ENCODE peak calls at places on chromosome 16, in eight cellular contexts. G is colonic mucosa, S is A673, Y is cardiac fibroblast, Q is PC-9, V is brain microvascular endothelial cell, D is PC-3, O is cardiac muscle cell. M is an unnamed sample.

GRCh38 chr16:50252874-50253510 is 13.4 kb upstream of the ADCY7 start:
- DNase-seq in G (no peak), S (no peak), Y (no peak), Q (no peak), V (no peak), D (no peak), O (no peak), M (peak; percentile 23)

GRCh38 chr16:10180771-10181163 is 1.5 kb downstream of the GRIN2A start:
- DNase-seq in G (peak; percentile 20), S (peak; percentile 72), Y (peak; percentile 8), Q (no peak), V (no peak), D (no peak), O (peak; percentile 85), M (no peak)

GRCh38 chr16:50530277-50531236 is 17.6 kb upstream of the NKD1 start:
- DNase-seq in G (no peak), S (no peak), Y (no peak), Q (peak; percentile 87), V (no peak), D (peak; percentile 8), O (no peak), M (no peak)

GRCh38 chr16:1156111-1156982 is 3.4 kb downstream of the CACNA1H start:
- DNase-seq in G (no peak), S (peak; percentile 63), Y (no peak), Q (no peak), V (no peak), D (no peak), O (no peak), M (no peak)

GRCh38 chr16:27334874-27335273 is 21.1 kb downstream of the IL4R start:
- DNase-seq in G (no peak), S (peak; percentile 70), Y (peak; percentile 56), Q (no peak), V (peak; percentile 62), D (no peak), O (no peak), M (no peak)

GRCh38 chr16:80989801-80990200 is 16.9 kb downstream of the CMC2 start:
- DNase-seq in G (no peak), S (no peak), Y (no peak), Q (no peak), V (no peak), D (peak; percentile 11), O (no peak), M (no peak)

GRCh38 chr16:77723108-77723514 is 797 bp downstream of the NUDT7 start:
- DNase-seq in G (peak; percentile 30), S (no peak), Y (peak; percentile 42), Q (no peak), V (no peak), D (no peak), O (peak; percentile 2), M (peak; percentile 84)

GRCh38 chr16:61295311-61295710 is 740.9 kb downstream of the CDH8 start:
- DNase-seq in G (no peak), S (no peak), Y (peak; percentile 8), Q (no peak), V (peak; percentile 28), D (peak; percentile 3), O (no peak), M (no peak)

GRCh38 chr16:69083306-69083941 is 22.0 kb upstream of the HAS3 start:
- DNase-seq in G (no peak), S (no peak), Y (no peak), Q (no peak), V (no peak), D (no peak), O (no peak), M (no peak)

GRCh38 chr16:80526418-80527061 is 14.3 kb upstream of the DYNLRB2 start:
- DNase-seq in G (peak; percentile 54), S (peak; percentile 64), Y (peak; percentile 75), Q (peak; percentile 14), V (peak; percentile 33), D (peak; percentile 71), O (peak; percentile 79), M (peak; percentile 65)

GRCh38 chr16:9658586-9658985 is 523.6 kb downstream of the GRIN2A start:
- DNase-seq in G (no peak), S (no peak), Y (no peak), Q (no peak), V (no peak), D (no peak), O (no peak), M (no peak)

GRCh38 chr16:87578531-87578930 is 23.8 kb upstream of the JPH3 start:
- DNase-seq in G (no peak), S (no peak), Y (no peak), Q (no peak), V (no peak), D (no peak), O (no peak), M (no peak)

GRCh38 chr16:50088302-50088701 is 22.5 kb downstream of the HEATR3 start:
- DNase-seq in G (no peak), S (no peak), Y (no peak), Q (no peak), V (no peak), D (no peak), O (no peak), M (no peak)

GRCh38 chr16:81523387-81524115 is 78.9 kb downstream of the CMIP start:
- DNase-seq in G (no peak), S (no peak), Y (peak; percentile 87), Q (peak; percentile 92), V (peak; percentile 72), D (peak; percentile 96), O (no peak), M (peak; percentile 81)

GRCh38 chr16:20763461-20764232 is at the start of gene ACSM3:
- DNase-seq in G (peak; percentile 92), S (peak; percentile 73), Y (peak; percentile 79), Q (peak; percentile 60), V (peak; percentile 53), D (peak; percentile 83), O (peak; percentile 61), M (peak; percentile 68)

GRCh38 chr16:49811630-49812334 is 44.1 kb downstream of the ZNF423 start:
- DNase-seq in G (no peak), S (no peak), Y (peak; percentile 5), Q (no peak), V (no peak), D (no peak), O (peak; percentile 41), M (no peak)

GRCh38 chr16:89217138-89217387 is 440 bp upstream of the ZNF778 start:
- DNase-seq in G (no peak), S (no peak), Y (no peak), Q (no peak), V (no peak), D (no peak), O (no peak), M (no peak)

GRCh38 chr16:89219365-89219764 is 1.9 kb downstream of the ZNF778 start:
- DNase-seq in G (no peak), S (no peak), Y (no peak), Q (no peak), V (no peak), D (no peak), O (no peak), M (no peak)

GRCh38 chr16:89217388-89218191 is at the start of gene ZNF778:
- DNase-seq in G (peak; percentile 86), S (peak; percentile 89), Y (peak; percentile 82), Q (peak; percentile 77), V (peak; percentile 56), D (peak; percentile 74), O (peak; percentile 92), M (peak; percentile 80)

GRCh38 chr16:89221604-89222003 is 4.1 kb downstream of the ZNF778 start:
- DNase-seq in G (no peak), S (no peak), Y (no peak), Q (no peak), V (no peak), D (no peak), O (no peak), M (no peak)

GRCh38 chr16:89216315-89217137 is 977 bp upstream of the ZNF778 start:
- DNase-seq in G (peak; percentile 91), S (peak; percentile 88), Y (peak; percentile 78), Q (peak; percentile 71), V (peak; percentile 56), D (peak; percentile 57), O (peak; percentile 86), M (peak; percentile 75)
- TF ChIP-seq CTCF in G (peak; percentile 59), S (peak; percentile 78), Y (peak; percentile 59), Q (peak; percentile 78), V (peak; percentile 76), D (peak; percentile 67), O (peak; percentile 68), M (peak; percentile 76)

GRCh38 chr16:85291302-85292148 is 179.3 kb upstream of the CIBAR2 start:
- DNase-seq in G (peak; percentile 70), S (no peak), Y (no peak), Q (no peak), V (no peak), D (no peak), O (no peak), M (no peak)
- H3K4me3 ChIP-seq in G (no peak overlapping the region), S (no peak overlapping the region), Y (no peak overlapping the region), Q (no peak overlapping the region), V (no peak overlapping the region), D (no peak overlapping the region), O (no peak overlapping the region), M (no peak overlapping the region)

DNA sequence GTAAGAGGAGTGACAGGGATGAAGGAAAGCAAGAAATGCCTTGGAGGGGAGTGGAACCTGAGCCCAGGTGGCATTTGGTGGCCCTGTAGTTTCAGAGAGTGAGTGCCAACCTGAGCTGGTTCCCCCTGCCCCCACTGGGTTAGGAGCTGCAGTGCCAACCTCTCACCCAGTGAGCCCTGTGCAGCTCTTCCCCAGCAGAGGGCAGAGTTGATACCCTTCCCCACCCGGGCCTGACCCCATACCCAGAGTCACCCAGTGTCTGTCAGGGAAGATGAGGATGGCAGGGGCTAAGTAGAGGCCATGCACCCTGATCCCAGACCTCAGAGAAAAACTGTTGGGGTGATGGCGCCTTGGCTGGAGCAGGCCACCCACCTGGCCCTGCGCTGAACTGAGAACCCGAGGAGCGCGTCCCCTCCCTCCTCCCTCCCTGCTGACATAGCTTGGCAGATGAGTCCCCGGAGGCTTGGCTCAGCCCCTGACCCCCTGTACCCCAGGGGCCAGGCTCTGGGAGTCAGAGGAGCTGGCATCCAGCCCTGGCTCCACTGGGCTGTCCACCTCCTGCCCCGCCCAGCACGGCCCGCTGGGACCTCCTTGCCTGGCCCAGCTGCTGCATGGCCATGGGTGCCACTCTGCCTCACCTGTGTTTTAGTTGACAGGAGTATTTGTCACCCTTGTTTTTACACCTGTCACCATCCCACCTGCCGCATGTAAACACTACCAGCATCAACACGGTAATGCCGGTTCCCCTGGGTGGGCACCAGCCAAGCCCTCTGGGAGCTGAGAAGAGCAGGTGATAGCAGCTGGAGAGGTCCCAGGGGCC is 113.9 kb downstream of the AMFR start:
- DNase-seq in G (no peak), S (peak; percentile 17), Y (no peak), Q (no peak), V (no peak), D (no peak), O (no peak), M (no peak)
- TF ChIP-seq CTCF in G (no peak), S (peak; percentile 55), Y (no peak), Q (no peak), V (peak; percentile 26), D (peak; percentile 36), O (peak; percentile 15), M (no peak)

DNA sequence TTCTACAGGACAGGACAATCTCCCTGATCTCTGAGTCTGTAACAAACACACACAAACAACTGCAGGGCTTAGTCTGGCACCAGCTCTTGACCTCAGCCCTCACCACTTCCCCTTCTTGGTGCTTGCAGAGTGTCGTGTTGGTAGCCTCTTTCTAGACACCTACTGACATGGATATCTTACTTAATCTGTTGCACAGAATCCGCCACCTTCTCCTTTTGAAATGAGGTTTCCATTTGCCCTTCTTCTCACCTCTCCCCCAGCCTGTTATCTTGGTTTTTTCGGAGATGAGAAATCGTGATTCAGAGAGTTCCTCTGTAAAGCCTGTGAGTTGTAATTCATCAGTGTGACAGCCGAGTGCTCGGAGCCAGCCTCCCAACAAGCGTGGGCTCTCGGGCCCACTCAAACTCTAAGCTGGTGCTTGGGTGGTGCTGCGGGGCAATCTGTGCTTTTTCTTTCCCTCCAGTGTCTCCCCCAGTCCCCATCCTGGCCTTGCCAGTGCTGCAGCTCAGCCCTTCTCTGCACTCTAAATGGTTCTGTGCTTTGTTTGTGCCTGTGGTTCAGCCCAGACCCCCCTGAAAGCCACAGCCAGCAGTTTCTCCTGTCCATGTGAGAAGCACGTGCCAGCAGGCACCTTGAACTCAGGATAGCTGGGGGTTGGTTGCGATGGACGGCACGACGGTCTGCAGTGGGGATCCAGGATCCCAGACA is 28.1 kb downstream of the KIAA0513 start:
- DNase-seq in G (peak; percentile 53), S (no peak), Y (peak; percentile 64), Q (peak; percentile 22), V (peak; percentile 62), D (peak; percentile 40), O (peak; percentile 61), M (peak; percentile 50)
- H3K4me3 ChIP-seq in G (peak overlapping the region; percentile 4), S (no peak overlapping the region), Y (peak overlapping the region; percentile 36), Q (peak overlapping the region; percentile 42), V (peak overlapping the region; percentile 39), D (peak overlapping the region; percentile 44), O (no peak overlapping the region), M (peak overlapping the region; percentile 42)

M was measured in AG10803.